ENCODE peak calls at places on chromosomes 1 and 21, in six cellular contexts. I is substantia nigra; T is EH; Y is aorta; J is NCI-H774; X is CD8-positive, alpha-beta memory T cell. H is an unnamed sample.

GRCh38 chr21:16476056-16476850 is 746.5 kb downstream of the USP25 start:
- DNase-seq in T (no peak), Y (no peak), X (no peak), I (no peak), J (peak), H (no peak)

GRCh38 chr1:91736999-91737615 is 148.8 kb downstream of the TGFBR3 start:
- DNase-seq in I (no peak), Y (no peak), T (peak), X (no peak), J (no peak), H (no peak)

GRCh38 chr1:164803366-164803765 is 244.4 kb downstream of the PBX1 start:
- DNase-seq in Y (no peak), I (no peak), X (no peak), J (no peak), T (no peak), H (no peak)

GRCh38 chr1:47184771-47185677 is 4.8 kb downstream of the PDZK1IP1 start:
- DNase-seq in X (no peak), T (no peak), I (no peak), J (no peak), Y (no peak), H (no peak)

GRCh38 chr21:35159881-35160280 is 110.8 kb upstream of the RUNX1 start:
- DNase-seq in J (no peak), I (no peak), Y (no peak), X (no peak), T (peak), H (no peak)

GRCh38 chr1:198756470-198756869 is 117.6 kb downstream of the PTPRC start:
- DNase-seq in I (no peak), X (no peak), Y (no peak), T (peak), J (no peak), H (no peak)

GRCh38 chr1:171793656-171794055 is 12.2 kb downstream of the METTL13 start:
- DNase-seq in J (no peak), Y (no peak), I (no peak), X (no peak), T (no peak), H (no peak)

GRCh38 chr1:175963740-175964139 is 220.3 kb upstream of the TNR start:
- DNase-seq in X (no peak), T (no peak), J (no peak), Y (no peak), I (no peak), H (no peak)